ENCODE peak calls at places on chromosomes 11 and 22, in seven cellular contexts. C, U, J, P, H, O and L are unnamed samples.

GRCh38 chr11:9527481-9528140 is 45.9 kb upstream of the WEE1 start:
- DNase-seq in P (peak; percentile 74), J (no peak), C (no peak), U (no peak), O (no peak), H (no peak), L (no peak)

GRCh38 chr11:62855571-62856332 is 16.4 kb upstream of the WDR74 start:
- DNase-seq in C (peak; percentile 94), U (peak; percentile 97), J (peak; percentile 98), P (peak; percentile 100), H (peak; percentile 98), O (peak; percentile 98), L (peak; percentile 98)

GRCh38 chr11:106228996-106229395 is 151.5 kb downstream of the AASDHPPT start:
- DNase-seq in J (no peak), U (no peak), H (no peak), P (no peak), C (no peak), O (no peak), L (no peak)

GRCh38 chr11:107275632-107276031 is 182.0 kb downstream of the CWF19L2 start:
- DNase-seq in U (no peak), J (no peak), H (no peak), O (no peak), P (peak; percentile 73), C (no peak), L (no peak)

GRCh38 chr22:36435516-36436415 is 45.7 kb downstream of the TXN2 start:
- DNase-seq in O (peak; percentile 46), C (no peak), J (peak; percentile 78), H (no peak), U (peak; percentile 68), P (no peak), L (peak; percentile 66)

GRCh38 chr11:99244613-99245012 is 223.9 kb downstream of the CNTN5 start:
- DNase-seq in C (no peak), H (no peak), O (no peak), P (peak; percentile 13), J (no peak), U (no peak), L (no peak)

GRCh38 chr11:122248939-122249338 is 132.9 kb upstream of the BLID start:
- DNase-seq in U (no peak), H (no peak), J (no peak), C (no peak), O (no peak), P (peak; percentile 56), L (no peak)

GRCh38 chr11:115153731-115154354 is 350.4 kb downstream of the CADM1 start:
- DNase-seq in C (no peak), O (no peak), H (no peak), P (no peak), J (no peak), U (no peak), L (no peak)

GRCh38 chr22:24474649-24475048 is 20.5 kb upstream of the UPB1 start:
- DNase-seq in U (no peak), H (no peak), J (no peak), O (no peak), P (no peak), C (no peak), L (no peak)

GRCh38 chr22:36595154-36595553 is 66.2 kb upstream of the EIF3D start:
- DNase-seq in U (no peak), P (no peak), C (no peak), J (no peak), H (no peak), O (no peak), L (no peak)

GRCh38 chr11:2379471-2380174 is 2.5 kb downstream of the CD81 start:
- DNase-seq in H (no peak), O (no peak), J (no peak), U (no peak), P (no peak), C (peak; percentile 15), L (no peak)

GRCh38 chr11:61917043-61917356 is 366 bp downstream of the RAB3IL1 start:
- DNase-seq in J (no peak), O (no peak), C (no peak), P (no peak), U (peak; percentile 45), H (no peak), L (no peak)

GRCh38 chr11:47886096-47886495 is 37.9 kb upstream of the NUP160 start:
- DNase-seq in P (no peak), O (no peak), U (peak; percentile 19), H (no peak), J (no peak), C (no peak), L (peak; percentile 39)

GRCh38 chr11:107683807-107684206 is 28.0 kb downstream of the SLN start:
- DNase-seq in P (peak; percentile 68), C (no peak), U (no peak), O (no peak), H (no peak), J (no peak), L (no peak)

GRCh38 chr11:19628018-19628417 is 84.6 kb upstream of the NAV2 start:
- DNase-seq in U (peak; percentile 46), P (peak; percentile 92), C (peak; percentile 70), H (no peak), O (no peak), J (no peak), L (no peak)

GRCh38 chr11:46693597-46694012 is 6.8 kb downstream of the ARHGAP1 start:
- DNase-seq in H (no peak), J (no peak), O (no peak), P (no peak), U (no peak), C (no peak), L (no peak)

GRCh38 chr11:22809893-22810292 is 19.7 kb downstream of the SVIP start:
- DNase-seq in H (no peak), J (no peak), O (no peak), U (no peak), C (no peak), P (no peak), L (no peak)

GRCh38 chr11:71449596-71449995 is 1.4 kb upstream of the DHCR7 start:
- DNase-seq in O (no peak), H (no peak), J (no peak), U (peak; percentile 28), C (no peak), P (no peak), L (no peak)

GRCh38 chr11:71451596-71452353 is 1.2 kb upstream of the NADSYN1 start:
- DNase-seq in U (peak; percentile 45), H (no peak), O (no peak), J (no peak), C (no peak), P (peak; percentile 44), L (no peak)

GRCh38 chr11:71448257-71449161 is at the start of gene DHCR7:
- DNase-seq in H (peak; percentile 92), J (peak; percentile 89), C (peak; percentile 96), P (peak; percentile 99), U (peak; percentile 98), O (peak; percentile 92), L (peak; percentile 86)

GRCh38 chr11:71452354-71453020 is 516 bp upstream of the NADSYN1 start:
- DNase-seq in P (peak; percentile 67), O (peak; percentile 52), J (peak; percentile 80), U (peak; percentile 76), H (no peak), C (peak; percentile 42), L (peak; percentile 80)

DNA sequence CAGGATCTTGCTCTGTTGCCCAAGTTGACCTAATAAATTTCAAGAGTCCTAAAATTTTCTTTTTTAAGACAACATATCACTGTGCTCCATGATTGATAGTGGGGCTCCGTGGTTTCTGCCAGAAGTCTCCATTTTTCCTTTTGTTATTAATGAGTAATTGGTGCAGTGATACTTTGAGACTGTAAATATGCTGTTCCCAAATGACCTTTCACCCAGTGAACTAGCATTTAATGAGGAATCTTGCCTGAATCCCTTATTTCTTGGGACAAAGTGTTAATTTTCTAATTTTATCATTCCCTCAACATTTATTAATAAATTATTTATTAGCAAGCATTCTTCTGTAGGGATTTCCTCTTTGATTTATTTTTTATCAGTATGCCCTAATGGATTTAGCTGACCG is 2.3 kb upstream of the DHCR7 start:
- DNase-seq in C (no peak), J (no peak), H (no peak), O (no peak), P (no peak), U (no peak), L (no peak)
- H3K4me1 ChIP-seq in C (peaks cover 58% of the 10 kb centered on the region), J (peaks cover 50% of the 10 kb centered on the region), H (peaks cover 3% of the 10 kb centered on the region), O (peaks cover 44% of the 10 kb centered on the region), P (peaks cover 35% of the 10 kb centered on the region), U (peaks cover 4% of the 10 kb centered on the region), L (peaks cover 48% of the 10 kb centered on the region)

GRCh38 chr22:47446821-47447810 is 684.7 kb downstream of the TBC1D22A start:
- DNase-seq in O (no peak), J (no peak), C (no peak), H (no peak), P (no peak), U (no peak), L (no peak)
- H3K9me3 ChIP-seq in O (no peaks in the 10 kb centered on the region), J (no peaks in the 10 kb centered on the region), C (peaks cover 8% of the 10 kb centered on the region), H (no peaks in the 10 kb centered on the region), P (no peaks in the 10 kb centered on the region), U (no peaks in the 10 kb centered on the region), L (no peaks in the 10 kb centered on the region)

GRCh38 chr11:27397619-27398412 is 34.8 kb upstream of the CCDC34 start:
- DNase-seq in C (no peak), P (no peak), H (no peak), U (no peak), O (no peak), J (no peak), L (no peak)

GRCh38 chr11:27396259-27396839 is 33.3 kb upstream of the CCDC34 start:
- DNase-seq in H (no peak), U (no peak), O (no peak), P (no peak), C (no peak), J (no peak), L (no peak)

GRCh38 chr11:27392715-27393114 is 29.7 kb upstream of the CCDC34 start:
- DNase-seq in H (no peak), C (no peak), J (no peak), U (no peak), P (peak; percentile 74), O (no peak), L (no peak)

GRCh38 chr11:27398413-27398780 is 35.4 kb upstream of the CCDC34 start:
- DNase-seq in H (no peak), P (no peak), O (no peak), U (no peak), J (no peak), C (no peak), L (no peak)

GRCh38 chr11:27395556-27396258 is 32.7 kb upstream of the CCDC34 start:
- DNase-seq in H (no peak), J (no peak), C (no peak), O (no peak), P (peak; percentile 65), U (peak; percentile 75), L (no peak)
- H3K4me3 ChIP-seq in H (no peak overlapping the region), J (no peak overlapping the region), C (no peak overlapping the region), O (no peak overlapping the region), P (peak overlapping the region; percentile 47), U (no peak overlapping the region), L (no peak overlapping the region)

DNA sequence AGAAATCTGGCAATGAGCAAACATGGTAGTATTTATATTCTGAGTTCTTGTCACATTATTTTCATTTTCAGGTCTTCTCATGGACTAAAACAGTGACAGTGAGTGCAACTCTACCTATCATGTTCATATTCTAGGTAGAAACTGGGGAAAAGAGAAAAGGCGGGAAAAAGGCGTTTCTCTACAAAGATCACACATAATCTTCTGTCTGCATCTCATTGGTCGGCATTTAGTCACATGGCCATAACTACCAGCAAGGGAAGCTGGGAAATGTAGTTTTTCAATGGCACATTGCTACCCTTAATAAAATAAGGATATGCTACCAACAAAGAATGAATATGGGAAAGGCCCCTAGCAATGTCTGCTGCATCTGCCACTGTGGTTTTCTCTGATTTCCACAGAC is 57.6 kb upstream of the B3GAT1 start:
- DNase-seq in J (no peak), H (no peak), C (no peak), O (no peak), U (no peak), P (peak; percentile 7), L (no peak)
- H3K4me1 ChIP-seq in J (no peaks in the 10 kb centered on the region), H (peaks cover 2% of the 10 kb centered on the region), C (no peaks in the 10 kb centered on the region), O (no peaks in the 10 kb centered on the region), U (no peaks in the 10 kb centered on the region), P (no peaks in the 10 kb centered on the region), L (no peaks in the 10 kb centered on the region)